ENCODE peak calls at places on chromosome 14, in nine cellular contexts. Q is ascending aorta; T is left cardiac atrium; I is cardiac muscle cell; K is Right ventricle myocardium superior; G is mesenchymal stem cell; M is BJ; J is stimulated activated CD4-positive, alpha-beta T cell treated with anti-CD3 and anti-CD28 coated beads, TNF-alpha, amount 100 ng/mL, for 4 hours; S is T-helper 2 cell. H is an unnamed sample.

GRCh38 chr14:35959835-35960234 is 133.7 kb downstream of the BRMS1L start:
- DNase-seq in I (no peak), T (no peak), G (no peak), J (no peak), M (no peak), K (no peak), Q (no peak), S (no peak), H (no peak)

GRCh38 chr14:30450620-30451019 is 108.3 kb upstream of the G2E3 start:
- DNase-seq in S (no peak), T (no peak), M (no peak), I (peak; percentile 66), K (no peak), G (no peak), J (no peak), Q (no peak), H (no peak)

GRCh38 chr14:29925106-29925722 is 2.4 kb downstream of the PRKD1 start:
- DNase-seq in G (peak; percentile 34), Q (no peak), K (no peak), J (no peak), T (no peak), S (no peak), I (no peak), M (peak; percentile 24), H (no peak)

GRCh38 chr14:66085662-66086061 is 400.5 kb upstream of the CCDC196 start:
- DNase-seq in K (no peak), I (no peak), M (no peak), T (no peak), Q (no peak), S (no peak), J (no peak), G (no peak), H (no peak)

GRCh38 chr14:37024166-37024565 is 148.2 kb downstream of the SLC25A21 start:
- DNase-seq in Q (no peak), T (no peak), I (no peak), M (no peak), K (no peak), J (no peak), G (no peak), S (no peak), H (no peak)

GRCh38 chr14:34199585-34199984 is 248.7 kb upstream of the EGLN3 start:
- DNase-seq in G (peak; percentile 65), K (no peak), T (no peak), S (no peak), J (no peak), I (no peak), Q (no peak), M (peak; percentile 50), H (no peak)

GRCh38 chr14:73245401-73246325 is 8.4 kb downstream of the PAPLN start:
- DNase-seq in G (peak; percentile 51), S (peak; percentile 25), I (no peak), M (no peak), J (no peak), Q (peak; percentile 80), K (peak; percentile 76), T (peak; percentile 72), H (peak; percentile 38)

GRCh38 chr14:95515080-95515489 is 1.4 kb downstream of the SYNE3 start:
- DNase-seq in Q (peak; percentile 80), I (no peak), J (no peak), S (no peak), M (no peak), G (no peak), K (peak; percentile 85), T (peak; percentile 68), H (peak; percentile 25)

GRCh38 chr14:105865904-105866840 is 339.8 kb downstream of the TMEM121 start:
- DNase-seq in I (no peak), S (no peak), Q (peak; percentile 57), K (peak; percentile 22), J (no peak), G (no peak), M (no peak), T (no peak), H (no peak)

GRCh38 chr14:104249092-104249491 is 110.7 kb downstream of the KIF26A start:
- DNase-seq in Q (peak; percentile 35), M (no peak), K (no peak), T (no peak), G (no peak), J (no peak), S (no peak), I (no peak), H (no peak)

GRCh38 chr14:76413962-76414665 is 38.2 kb downstream of the ESRRB start:
- DNase-seq in I (no peak), S (no peak), G (no peak), J (no peak), K (no peak), T (no peak), M (no peak), Q (no peak), H (no peak)

GRCh38 chr14:68718033-68718725 is 74.7 kb downstream of the ZFP36L1 start:
- DNase-seq in S (no peak), Q (no peak), T (no peak), I (no peak), J (no peak), M (no peak), G (no peak), K (no peak), H (no peak)

GRCh38 chr14:105141486-105142281 is 26.9 kb downstream of the JAG2 start:
- DNase-seq in K (no peak), M (no peak), J (no peak), T (peak; percentile 16), S (no peak), I (no peak), Q (no peak), G (no peak), H (no peak)

GRCh38 chr14:93939304-93940229 is 12.4 kb downstream of the FAM181A start:
- DNase-seq in T (peak; percentile 78), S (peak; percentile 79), I (peak; percentile 83), K (peak; percentile 86), G (peak; percentile 57), J (peak; percentile 82), M (no peak), Q (peak; percentile 91), H (peak; percentile 84)

GRCh38 chr14:59771577-59771976 is 99.0 kb downstream of the RTN1 start:
- DNase-seq in I (no peak), Q (no peak), J (no peak), T (no peak), S (no peak), M (no peak), K (no peak), G (peak; percentile 10), H (no peak)

GRCh38 chr14:56855891-56856461 is 45.7 kb upstream of the OTX2 start:
- DNase-seq in I (peak; percentile 35), J (no peak), G (no peak), T (no peak), Q (no peak), S (no peak), K (no peak), M (no peak), H (peak; percentile 52)

GRCh38 chr14:105193916-105194782 is 13.0 kb upstream of the NUDT14 start:
- DNase-seq in J (no peak), M (no peak), K (no peak), T (no peak), G (no peak), Q (no peak), I (no peak), S (no peak), H (peak; percentile 96)

GRCh38 chr14:20988717-20989116 is 1.1 kb upstream of the METTL17 start:
- DNase-seq in T (no peak), J (no peak), S (no peak), M (no peak), Q (no peak), G (no peak), K (no peak), I (no peak), H (no peak)

GRCh38 chr14:60639677-60640076 is 9.6 kb downstream of the SIX1 start:
- DNase-seq in K (no peak), I (no peak), M (no peak), S (no peak), Q (no peak), T (no peak), G (no peak), J (no peak), H (no peak)

GRCh38 chr14:21070610-21071224 is 613 bp downstream of the ARHGEF40 start:
- DNase-seq in M (no peak), I (peak; percentile 75), S (peak; percentile 14), Q (peak; percentile 75), J (no peak), T (peak; percentile 50), K (peak; percentile 70), G (peak; percentile 75), H (no peak)

GRCh38 chr14:97056086-97056485 is 258.9 kb downstream of the VRK1 start:
- DNase-seq in G (no peak), Q (no peak), I (no peak), J (no peak), S (no peak), K (no peak), M (no peak), T (no peak), H (no peak)

GRCh38 chr14:91745329-91745728 is 13.4 kb upstream of the CATSPERB start:
- DNase-seq in S (no peak), I (no peak), T (no peak), M (no peak), J (no peak), Q (no peak), G (no peak), K (no peak), H (no peak)